ENCODE peak calls at places on chromosomes 11 and 22, in nine cellular contexts. One of them, this sample, is unnamed. For H3K36me3, the result is how much of the 10 kb centered on the place peaks cover.

GRCh38 chr22:39703890-39704658 is 133.5 kb downstream of the CACNA1I start:
- DNase-seq in H1: no peak
- DNase-seq in sigmoid colon: no peak
- DNase-seq in stomach: no peak
- DNase-seq in Panc1: no peak
- DNase-seq in HCT116: no peak
- DNase-seq in HepG2: no peak
- DNase-seq in transverse colon: peak
- DNase-seq in SK-N-SH: no peak
- DNase-seq in this sample: no peak

GRCh38 chr11:112321521-112322172 is 61.0 kb upstream of the PLET1 start:
- DNase-seq in H1: peak
- DNase-seq in sigmoid colon: no peak
- DNase-seq in stomach: peak
- DNase-seq in Panc1: no peak
- DNase-seq in HCT116: peak
- DNase-seq in HepG2: peak
- DNase-seq in transverse colon: peak
- DNase-seq in SK-N-SH: no peak
- DNase-seq in this sample: peak

GRCh38 chr11:66936326-66936725 is 21.9 kb downstream of the PC start:
- DNase-seq in H1: no peak
- DNase-seq in sigmoid colon: no peak
- DNase-seq in stomach: no peak
- DNase-seq in Panc1: no peak
- DNase-seq in HCT116: no peak
- DNase-seq in HepG2: peak
- DNase-seq in transverse colon: no peak
- DNase-seq in SK-N-SH: no peak
- DNase-seq in this sample: no peak

GRCh38 chr11:128709402-128709801 is 15.5 kb downstream of the FLI1 start:
- DNase-seq in H1: no peak
- DNase-seq in sigmoid colon: no peak
- DNase-seq in stomach: no peak
- DNase-seq in Panc1: no peak
- DNase-seq in HCT116: no peak
- DNase-seq in HepG2: peak
- DNase-seq in transverse colon: no peak
- DNase-seq in SK-N-SH: no peak
- DNase-seq in this sample: no peak

GRCh38 chr11:66188580-66188979 is 79.9 kb upstream of the RAB1B start:
- DNase-seq in H1: no peak
- DNase-seq in sigmoid colon: no peak
- DNase-seq in stomach: no peak
- DNase-seq in Panc1: no peak
- DNase-seq in HCT116: no peak
- DNase-seq in HepG2: no peak
- DNase-seq in transverse colon: no peak
- DNase-seq in SK-N-SH: no peak
- DNase-seq in this sample: no peak

GRCh38 chr11:112929432-112929831 is 31.8 kb upstream of the NCAM1 start:
- DNase-seq in H1: no peak
- DNase-seq in sigmoid colon: no peak
- DNase-seq in stomach: no peak
- DNase-seq in Panc1: no peak
- DNase-seq in HCT116: no peak
- DNase-seq in HepG2: no peak
- DNase-seq in transverse colon: no peak
- DNase-seq in SK-N-SH: no peak
- DNase-seq in this sample: no peak

GRCh38 chr11:4560462-4560861 is 15.5 kb downstream of the OR52M1 start:
- DNase-seq in H1: no peak
- DNase-seq in sigmoid colon: no peak
- DNase-seq in stomach: no peak
- DNase-seq in Panc1: no peak
- DNase-seq in HCT116: no peak
- DNase-seq in HepG2: no peak
- DNase-seq in transverse colon: no peak
- DNase-seq in SK-N-SH: no peak
- DNase-seq in this sample: no peak

GRCh38 chr22:37519268-37520195 is at the start of gene CARD10:
- DNase-seq in H1: no peak
- DNase-seq in sigmoid colon: no peak
- DNase-seq in stomach: peak
- DNase-seq in Panc1: no peak
- DNase-seq in HCT116: no peak
- DNase-seq in HepG2: no peak
- DNase-seq in transverse colon: peak
- DNase-seq in SK-N-SH: peak
- DNase-seq in this sample: no peak

DNA sequence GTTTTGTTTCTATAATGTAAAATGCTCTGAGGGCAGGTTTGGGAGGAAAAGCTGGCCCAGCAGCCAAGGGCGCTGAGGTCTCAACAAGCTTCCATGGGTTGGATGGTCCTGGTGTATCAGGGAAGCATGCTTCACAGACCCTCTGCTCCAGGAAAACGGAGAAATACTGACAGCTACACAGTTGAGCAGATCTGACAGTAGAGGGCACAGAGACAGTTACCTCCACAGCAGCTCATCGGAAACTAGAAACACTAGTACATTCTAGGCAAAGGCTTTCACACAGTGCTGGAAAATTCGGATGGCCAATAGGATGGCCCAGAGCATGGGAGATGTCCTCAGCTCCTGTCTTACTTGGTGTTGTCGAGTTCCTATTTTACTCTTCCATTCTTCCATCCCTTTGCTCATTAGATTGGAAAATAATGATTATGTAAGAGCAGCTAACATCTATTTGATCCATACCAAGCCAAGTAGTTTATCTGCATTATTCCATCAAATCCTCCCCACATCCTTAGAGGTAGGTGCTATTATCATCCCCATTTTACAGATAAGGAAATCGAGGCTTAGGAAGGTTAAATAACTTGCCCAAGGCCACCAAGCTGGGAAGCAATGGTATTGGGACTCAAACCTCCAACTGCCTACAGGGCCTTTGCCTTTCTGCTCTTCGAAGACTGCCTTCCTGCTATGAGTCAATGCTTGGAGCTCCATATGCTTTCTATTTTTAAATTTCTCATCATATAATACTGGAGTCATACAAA is 28.3 kb downstream of the LMO2 start:
- DNase-seq in H1: no peak
- DNase-seq in sigmoid colon: no peak
- DNase-seq in stomach: no peak
- DNase-seq in Panc1: no peak
- DNase-seq in HCT116: no peak
- DNase-seq in HepG2: no peak
- DNase-seq in transverse colon: no peak
- DNase-seq in SK-N-SH: no peak
- DNase-seq in this sample: no peak
- H3K36me3 ChIP-seq in H1: under half
- H3K36me3 ChIP-seq in sigmoid colon: under half
- H3K36me3 ChIP-seq in stomach: under half
- H3K36me3 ChIP-seq in Panc1: under half
- H3K36me3 ChIP-seq in HCT116: under half
- H3K36me3 ChIP-seq in HepG2: under half
- H3K36me3 ChIP-seq in transverse colon: under half
- H3K36me3 ChIP-seq in SK-N-SH: under half
- H3K36me3 ChIP-seq in this sample: under half

GRCh38 chr11:44556735-44557409 is 8.6 kb upstream of the CD82 start:
- DNase-seq in H1: no peak
- DNase-seq in sigmoid colon: peak
- DNase-seq in stomach: peak
- DNase-seq in Panc1: no peak
- DNase-seq in HCT116: peak
- DNase-seq in HepG2: peak
- DNase-seq in transverse colon: peak
- DNase-seq in SK-N-SH: no peak
- DNase-seq in this sample: no peak
- TF ChIP-seq POLR2AphosphoS5 in H1: no peak
- TF ChIP-seq POLR2AphosphoS5 in sigmoid colon: no peak
- TF ChIP-seq POLR2AphosphoS5 in stomach: no peak
- TF ChIP-seq POLR2AphosphoS5 in Panc1: no peak
- TF ChIP-seq POLR2AphosphoS5 in HCT116: no peak
- TF ChIP-seq POLR2AphosphoS5 in HepG2: no peak
- TF ChIP-seq POLR2AphosphoS5 in transverse colon: no peak
- TF ChIP-seq POLR2AphosphoS5 in SK-N-SH: no peak
- TF ChIP-seq POLR2AphosphoS5 in this sample: no peak

GRCh38 chr11:120208012-120208441 is 2.8 kb upstream of the OAF start:
- DNase-seq in H1: no peak
- DNase-seq in sigmoid colon: no peak
- DNase-seq in stomach: no peak
- DNase-seq in Panc1: no peak
- DNase-seq in HCT116: no peak
- DNase-seq in HepG2: peak
- DNase-seq in transverse colon: no peak
- DNase-seq in SK-N-SH: no peak
- DNase-seq in this sample: no peak
- H3K36me3 ChIP-seq in H1: under half
- H3K36me3 ChIP-seq in sigmoid colon: under half
- H3K36me3 ChIP-seq in stomach: under half
- H3K36me3 ChIP-seq in Panc1: under half
- H3K36me3 ChIP-seq in HCT116: under half
- H3K36me3 ChIP-seq in HepG2: under half
- H3K36me3 ChIP-seq in transverse colon: under half
- H3K36me3 ChIP-seq in SK-N-SH: under half
- H3K36me3 ChIP-seq in this sample: under half

DNA sequence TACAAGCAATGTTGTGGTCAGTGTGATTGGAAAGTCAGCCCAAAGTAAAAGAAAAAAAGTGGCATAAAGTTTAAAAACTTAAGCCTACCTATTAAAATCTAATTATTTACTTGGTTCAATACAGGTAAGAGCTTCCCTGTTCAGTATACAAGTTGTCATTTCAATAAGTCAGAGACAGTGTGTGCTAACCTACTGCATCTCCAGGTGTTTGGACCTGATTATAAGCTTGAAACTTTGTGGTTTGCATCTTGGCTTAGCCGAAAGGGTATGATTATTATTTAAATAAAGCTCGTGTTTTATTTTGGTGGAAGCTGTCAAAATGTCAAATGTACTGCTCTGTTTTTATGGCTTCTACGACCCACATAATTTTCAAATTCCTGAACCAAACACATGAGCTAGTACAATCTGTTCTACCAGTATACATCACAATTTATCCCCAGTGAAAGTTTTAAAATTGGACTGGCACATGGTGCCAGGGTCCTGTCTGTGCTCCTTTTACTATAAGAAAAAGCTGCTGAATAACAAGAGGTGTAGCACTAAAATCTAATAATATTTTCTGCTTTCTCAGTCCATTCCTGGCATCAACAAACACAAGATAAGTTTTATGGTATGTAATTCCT is 103.9 kb upstream of the ANO3 start:
- DNase-seq in H1: no peak
- DNase-seq in sigmoid colon: no peak
- DNase-seq in stomach: no peak
- DNase-seq in Panc1: no peak
- DNase-seq in HCT116: no peak
- DNase-seq in HepG2: no peak
- DNase-seq in transverse colon: no peak
- DNase-seq in SK-N-SH: no peak
- DNase-seq in this sample: no peak
- TF ChIP-seq POLR2AphosphoS5 in H1: no peak
- TF ChIP-seq POLR2AphosphoS5 in sigmoid colon: no peak
- TF ChIP-seq POLR2AphosphoS5 in stomach: no peak
- TF ChIP-seq POLR2AphosphoS5 in Panc1: no peak
- TF ChIP-seq POLR2AphosphoS5 in HCT116: no peak
- TF ChIP-seq POLR2AphosphoS5 in HepG2: no peak
- TF ChIP-seq POLR2AphosphoS5 in transverse colon: no peak
- TF ChIP-seq POLR2AphosphoS5 in SK-N-SH: no peak
- TF ChIP-seq POLR2AphosphoS5 in this sample: no peak

GRCh38 chr11:72010529-72011233 is 12.0 kb downstream of the IL18BP start:
- DNase-seq in H1: no peak
- DNase-seq in sigmoid colon: no peak
- DNase-seq in stomach: no peak
- DNase-seq in Panc1: no peak
- DNase-seq in HCT116: no peak
- DNase-seq in HepG2: no peak
- DNase-seq in transverse colon: no peak
- DNase-seq in SK-N-SH: no peak
- DNase-seq in this sample: peak
- H3K36me3 ChIP-seq in H1: under half
- H3K36me3 ChIP-seq in sigmoid colon: half or more
- H3K36me3 ChIP-seq in stomach: half or more
- H3K36me3 ChIP-seq in Panc1: under half
- H3K36me3 ChIP-seq in HCT116: half or more
- H3K36me3 ChIP-seq in HepG2: half or more
- H3K36me3 ChIP-seq in transverse colon: under half
- H3K36me3 ChIP-seq in SK-N-SH: half or more
- H3K36me3 ChIP-seq in this sample: half or more

DNA sequence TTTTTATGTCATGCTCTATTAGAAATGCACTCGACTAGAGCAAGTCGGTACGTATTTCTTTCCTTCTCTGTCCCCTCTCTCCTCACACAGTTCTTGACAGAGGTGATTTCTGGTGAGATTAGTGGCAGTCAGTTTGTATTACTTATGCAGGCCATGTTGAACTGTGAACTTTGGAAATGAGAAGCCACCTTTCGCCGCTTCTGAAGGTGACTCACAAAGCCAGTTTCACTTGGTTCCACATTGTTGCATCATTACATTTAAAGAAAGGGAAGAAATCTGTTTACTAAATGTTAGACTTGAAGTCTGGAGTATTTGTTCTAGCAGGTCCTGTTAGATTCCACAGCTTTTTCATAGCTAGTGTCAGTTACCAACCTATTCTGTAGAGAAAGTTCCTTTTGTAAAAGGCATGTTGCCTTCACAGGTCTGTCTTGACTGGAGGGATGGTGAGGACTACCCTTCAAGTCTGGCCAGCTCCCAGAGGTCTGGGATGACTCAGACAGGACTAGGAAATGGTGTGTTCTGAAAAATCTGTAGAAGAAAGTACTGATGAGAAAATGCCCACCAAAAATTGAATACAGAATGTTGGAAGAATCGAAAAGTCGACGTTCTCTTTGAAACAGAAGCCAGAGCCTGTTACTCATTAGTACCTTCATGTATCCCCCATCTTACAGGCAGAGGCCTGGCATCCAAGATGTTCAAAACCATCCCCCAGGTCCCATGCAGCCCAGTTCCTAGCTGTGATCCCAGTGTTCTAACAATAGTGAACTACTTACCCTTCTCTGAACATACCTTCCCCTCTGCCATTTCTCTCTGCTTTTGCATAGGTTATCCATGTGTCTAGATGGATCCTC is 181.4 kb downstream of the DBX1 start:
- DNase-seq in H1: no peak
- DNase-seq in sigmoid colon: peak
- DNase-seq in stomach: no peak
- DNase-seq in Panc1: peak
- DNase-seq in HCT116: peak
- DNase-seq in HepG2: peak
- DNase-seq in transverse colon: no peak
- DNase-seq in SK-N-SH: no peak
- DNase-seq in this sample: no peak
- TF ChIP-seq POLR2AphosphoS5 in H1: no peak
- TF ChIP-seq POLR2AphosphoS5 in sigmoid colon: no peak
- TF ChIP-seq POLR2AphosphoS5 in stomach: no peak
- TF ChIP-seq POLR2AphosphoS5 in Panc1: no peak
- TF ChIP-seq POLR2AphosphoS5 in HCT116: peak
- TF ChIP-seq POLR2AphosphoS5 in HepG2: peak
- TF ChIP-seq POLR2AphosphoS5 in transverse colon: no peak
- TF ChIP-seq POLR2AphosphoS5 in SK-N-SH: no peak
- TF ChIP-seq POLR2AphosphoS5 in this sample: no peak

This sample was measured in suprapubic skin.